ENCODE peak calls at places on chromosomes 16 and 17, in five cellular contexts. B is Panc1, S is psoas muscle, E is mucosa of descending colon, G is WERI-Rb-1. M is an unnamed sample.

GRCh38 chr17:72053069-72053846 is 67.6 kb upstream of the SOX9 start:
- DNase-seq in B (no peak), S (no peak), E (no peak), G (peak), M (no peak)

GRCh38 chr16:49282690-49283375 is 1.2 kb upstream of the CBLN1 start:
- DNase-seq in E (no peak), S (no peak), B (no peak), G (peak), M (no peak)

GRCh38 chr17:9999948-10000695 is 95.1 kb upstream of the RCVRN start:
- DNase-seq in G (no peak), S (no peak), E (no peak), B (no peak), M (no peak)

GRCh38 chr17:73584049-73584448 is 60.2 kb downstream of the SDK2 start:
- DNase-seq in E (no peak), S (no peak), G (no peak), B (no peak), M (no peak)

GRCh38 chr16:49700222-49700927 is 155.5 kb downstream of the ZNF423 start:
- DNase-seq in B (no peak), S (peak), E (no peak), G (peak), M (peak)

GRCh38 chr17:7686221-7687071 is 844 bp downstream of the TP53 start:
- DNase-seq in G (peak), S (peak), E (peak), B (peak), M (peak)

GRCh38 chr16:85571813-85572619 is 41.1 kb upstream of the GSE1 start:
- DNase-seq in S (no peak), E (no peak), G (no peak), B (no peak), M (no peak)

GRCh38 chr17:7589891-7590611 is at the start of gene SOX15:
- DNase-seq in E (no peak), B (no peak), S (no peak), G (peak), M (peak)

GRCh38 chr17:80377798-80378197 is 37.2 kb upstream of the ENDOV start:
- DNase-seq in E (no peak), G (no peak), S (no peak), B (no peak), M (no peak)

GRCh38 chr17:7184091-7184488 is 4.9 kb upstream of the ASGR1 start:
- DNase-seq in E (peak), B (no peak), G (no peak), S (no peak), M (no peak)

GRCh38 chr17:33962857-33963655 is 292.0 kb upstream of the CCL2 start:
- DNase-seq in B (no peak), E (no peak), G (no peak), S (no peak), M (no peak)

GRCh38 chr17:17042851-17043667 is 802 bp downstream of the MPRIP start:
- DNase-seq in E (no peak), B (no peak), G (no peak), S (no peak), M (peak)

GRCh38 chr17:78252111-78252634 is 20.7 kb downstream of the TMEM235 start:
- DNase-seq in S (no peak), G (peak), E (peak), B (no peak), M (no peak)

GRCh38 chr17:74994440-74994839 is 7.0 kb downstream of the CDR2L start:
- DNase-seq in S (no peak), B (no peak), G (no peak), E (no peak), M (no peak)

GRCh38 chr17:38507921-38508569 is 79.8 kb downstream of the ARHGAP23 start:
- DNase-seq in E (no peak), G (no peak), S (no peak), B (no peak), M (no peak)

GRCh38 chr17:4949321-4950074 is 1.2 kb upstream of the PFN1 start:
- DNase-seq in B (no peak), G (peak), E (peak), S (peak), M (peak)

GRCh38 chr17:73103661-73104335 is 11.3 kb upstream of the SLC39A11 start:
- DNase-seq in E (no peak), B (no peak), G (no peak), S (no peak), M (peak)

GRCh38 chr16:71474864-71475263 is 12.8 kb upstream of the ZNF23 start:
- DNase-seq in G (no peak), B (no peak), E (no peak), S (no peak), M (peak)

GRCh38 chr17:32283745-32284207 is 18.1 kb downstream of the RHBDL3 start:
- DNase-seq in E (no peak), S (no peak), G (no peak), B (no peak), M (no peak)

GRCh38 chr16:89571636-89572035 is 3.9 kb upstream of the CPNE7 start:
- DNase-seq in E (no peak), G (no peak), S (peak), B (no peak), M (no peak)

GRCh38 chr16:57146735-57147134 is 39.1 kb downstream of the PSME3IP1 start:
- DNase-seq in E (no peak), B (no peak), S (no peak), G (peak), M (no peak)

GRCh38 chr16:27436065-27436464 is 34.1 kb downstream of the IL21R start:
- DNase-seq in S (no peak), E (no peak), B (no peak), G (no peak), M (no peak)

GRCh38 chr16:53992057-53992378 is 288.1 kb downstream of the FTO start:
- DNase-seq in B (no peak), E (no peak), G (no peak), S (no peak), M (no peak)

GRCh38 chr16:86984286-86984685 is 332.9 kb downstream of the C16orf95 start:
- DNase-seq in B (no peak), G (no peak), E (no peak), S (no peak), M (no peak)

GRCh38 chr16:76535-77272 is 1.3 kb upstream of the MPG start:
- DNase-seq in E (peak), B (no peak), S (peak), G (peak), M (peak)

GRCh38 chr16:68960910-68961309 is 117.6 kb downstream of the TANGO6 start:
- DNase-seq in S (no peak), G (no peak), B (no peak), E (no peak), M (no peak)

GRCh38 chr17:51372345-51373004 is 112.1 kb downstream of the UTP18 start:
- DNase-seq in G (peak), S (no peak), B (no peak), E (no peak), M (peak)

GRCh38 chr16:790086-790485 is 1.7 kb downstream of the CHTF18 start:
- DNase-seq in S (no peak), E (no peak), B (no peak), G (no peak), M (no peak)

GRCh38 chr17:44266402-44267164 is 1.4 kb downstream of the SLC4A1 start:
- DNase-seq in G (peak), B (no peak), S (no peak), E (no peak), M (no peak)

GRCh38 chr16:2768403-2769089 is 8.5 kb downstream of the ELOB start:
- DNase-seq in B (no peak), G (no peak), E (no peak), S (no peak), M (no peak)

GRCh38 chr17:8393470-8394231 is 4.0 kb downstream of the RNF222 start:
- DNase-seq in G (no peak), B (no peak), S (no peak), E (no peak), M (no peak)

GRCh38 chr17:50206604-50207293 is 5.3 kb upstream of the COL1A1 start:
- DNase-seq in S (peak), G (no peak), B (no peak), E (no peak), M (peak)

GRCh38 chr16:85554114-85554790 is 58.9 kb upstream of the GSE1 start:
- DNase-seq in B (no peak), E (peak), G (no peak), S (peak), M (peak)

GRCh38 chr17:4607261-4607731 is 23.0 kb downstream of the SMTNL2 start:
- DNase-seq in B (no peak), E (no peak), S (no peak), G (no peak), M (no peak)

GRCh38 chr16:57044931-57045693 is 47.3 kb upstream of the CPNE2 start:
- DNase-seq in G (no peak), E (no peak), S (no peak), B (no peak), M (no peak)

GRCh38 chr17:63843387-63844292 is 1.2 kb upstream of the SMARCD2 start:
- DNase-seq in S (peak), B (no peak), E (peak), G (no peak), M (peak)

GRCh38 chr16:77299395-77299794 is 100.2 kb downstream of the SYCE1L start:
- DNase-seq in E (no peak), G (no peak), S (no peak), B (no peak), M (no peak)

GRCh38 chr16:59892376-59892775 is 1158.3 kb upstream of the GOT2 start:
- DNase-seq in G (no peak), E (no peak), B (no peak), S (no peak), M (no peak)

GRCh38 chr17:78998311-78999055 is 11.1 kb downstream of the CANT1 start:
- DNase-seq in B (no peak), E (peak), G (no peak), S (peak), M (no peak)

DNA sequence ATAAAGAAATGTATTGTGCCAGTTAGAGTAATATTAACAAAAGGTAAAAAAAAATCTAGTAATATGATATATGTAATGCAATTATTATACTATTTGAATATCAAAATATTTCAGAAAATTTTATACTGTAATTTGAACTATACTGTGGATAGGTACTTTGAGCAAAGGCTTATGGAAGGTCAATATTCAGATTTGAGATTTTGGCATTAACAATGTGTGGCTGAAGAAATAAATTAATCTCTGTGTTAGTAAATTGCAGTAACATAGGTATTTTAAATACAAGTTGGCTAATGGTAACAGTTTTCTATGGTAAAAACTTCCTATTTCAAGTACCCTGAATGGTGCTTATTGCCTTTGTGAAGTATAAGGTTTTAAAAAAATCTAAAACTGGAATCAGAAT is 23.2 kb upstream of the NACA2 start:
- DNase-seq in B (no peak), G (no peak), E (no peak), S (no peak), M (no peak)
- TF ChIP-seq CTCF in B (no peak), G (no peak), E (no peak), S (no peak), M (no peak)

GRCh38 chr17:42766124-42766523 is 5.1 kb downstream of the RAMP2 start:
- DNase-seq in S (no peak), G (no peak), E (no peak), B (no peak), M (no peak)

GRCh38 chr17:42761638-42762037 is 611 bp downstream of the RAMP2 start:
- DNase-seq in G (no peak), S (no peak), E (no peak), B (no peak), M (no peak)

GRCh38 chr17:42759982-42760651 is 910 bp upstream of the RAMP2 start:
- DNase-seq in E (no peak), S (no peak), G (no peak), B (no peak), M (no peak)

DNA sequence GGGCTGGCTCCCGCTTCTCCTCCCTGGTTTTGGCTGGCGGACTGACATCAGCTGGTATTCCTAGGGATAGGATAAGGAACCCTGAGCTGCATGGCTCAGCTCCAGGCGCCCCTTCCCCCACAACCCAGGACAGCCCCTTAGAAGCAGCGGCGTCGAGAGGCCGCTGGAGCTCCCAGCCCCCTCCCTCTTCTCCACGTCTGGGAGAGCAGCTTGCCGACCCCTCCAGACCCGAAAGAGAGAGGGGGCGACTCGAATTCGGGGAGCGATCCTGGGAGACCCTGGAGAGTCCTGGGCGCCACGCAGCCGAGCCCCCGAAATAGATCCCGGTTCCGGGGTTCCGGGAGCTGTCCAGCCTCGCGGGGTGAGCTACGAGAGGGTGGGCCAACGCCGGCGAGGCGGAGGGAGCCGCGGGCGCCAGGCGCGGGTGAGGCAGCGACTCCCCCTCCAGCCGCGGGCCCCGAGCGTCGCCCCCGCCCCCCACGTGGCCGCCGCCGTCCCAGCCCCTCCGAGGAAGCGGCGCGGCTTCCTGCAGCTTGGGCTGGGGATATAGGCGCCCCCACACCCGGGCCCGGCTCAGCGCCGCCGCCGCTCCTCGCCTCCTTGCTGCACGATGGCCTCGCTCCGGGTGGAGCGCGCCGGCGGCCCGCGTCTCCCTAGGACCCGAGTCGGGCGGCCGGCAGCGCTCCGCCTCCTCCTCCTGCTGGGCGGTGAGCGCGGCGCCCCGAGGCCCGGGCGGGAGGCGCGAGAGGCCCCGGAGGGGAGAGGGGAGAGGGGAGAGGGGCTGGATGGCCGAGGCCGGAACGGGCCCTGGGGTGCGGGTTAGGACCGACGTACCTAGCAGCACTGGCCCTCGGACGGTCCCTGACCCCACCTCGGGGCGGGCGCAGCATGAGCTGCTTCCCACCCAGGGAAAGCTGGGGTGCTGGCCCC is at the start of gene RAMP2:
- DNase-seq in B (no peak), S (peak), E (peak), G (peak), M (no peak)
- H3K4me3 ChIP-seq in B (peak), S (peak), E (no peak), G (peak), M (peak)

GRCh38 chr16:30142672-30143346 is 19.8 kb upstream of the MAPK3 start:
- DNase-seq in E (no peak), G (peak), S (no peak), B (peak), M (no peak)

GRCh38 chr16:30144917-30145316 is 21.9 kb upstream of the MAPK3 start:
- DNase-seq in B (no peak), G (no peak), S (no peak), E (no peak), M (no peak)

GRCh38 chr16:30144017-30144416 is 21.0 kb upstream of the MAPK3 start:
- DNase-seq in G (no peak), E (peak), B (no peak), S (no peak), M (no peak)

GRCh38 chr16:30141750-30142149 is 18.7 kb upstream of the MAPK3 start:
- DNase-seq in G (no peak), E (peak), B (no peak), S (no peak), M (no peak)

GRCh38 chr16:30143347-30143702 is 20.3 kb upstream of the MAPK3 start:
- DNase-seq in B (no peak), G (no peak), S (no peak), E (no peak), M (no peak)
- TF ChIP-seq CTCF in B (no peak), G (no peak), S (no peak), E (no peak), M (no peak)

DNA sequence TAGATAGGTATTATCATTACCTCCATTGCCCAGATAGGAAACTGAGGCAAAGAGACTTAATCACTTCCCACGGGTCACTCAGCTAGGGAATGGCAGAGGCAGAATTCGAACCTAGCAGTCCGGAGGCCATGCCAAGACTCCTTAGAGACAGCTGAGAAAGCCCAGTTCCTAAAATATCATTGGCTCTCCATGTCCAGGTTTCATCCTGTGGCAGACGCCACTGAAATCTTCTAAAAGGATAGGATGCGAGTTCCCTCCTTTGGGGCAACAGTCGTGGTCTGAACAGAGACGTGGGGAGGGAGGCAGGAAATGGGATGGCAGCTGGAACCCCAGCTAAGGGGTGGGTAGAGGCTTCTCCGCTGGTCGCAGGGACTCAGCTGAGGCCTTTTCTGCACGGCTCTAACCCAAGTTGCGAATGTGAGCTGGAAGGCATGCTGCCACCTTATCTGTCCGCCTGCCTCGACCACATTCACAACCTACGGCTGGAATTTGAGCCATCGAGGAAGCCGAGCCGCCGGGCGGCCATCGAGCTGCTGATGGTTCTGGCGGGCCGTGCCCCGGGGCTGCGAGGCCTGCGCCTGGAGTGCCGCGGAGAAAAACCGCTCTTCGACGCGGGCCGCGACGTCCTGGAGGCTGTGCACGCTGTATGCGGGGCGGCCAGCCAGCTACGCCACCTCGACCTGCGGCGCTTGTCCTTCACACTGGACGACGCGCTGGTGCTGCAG is 1.9 kb upstream of the HSF4 start:
- DNase-seq in S (no peak), G (no peak), E (no peak), B (no peak), M (no peak)
- H3K4me3 ChIP-seq in S (peak), G (no peak), E (no peak), B (no peak), M (no peak)

GRCh38 chr16:75491876-75492275 is 3.4 kb downstream of the CHST6 start:
- DNase-seq in B (no peak), S (no peak), G (no peak), E (no peak), M (no peak)
- TF ChIP-seq CTCF in B (no peak), S (no peak), G (peak), E (no peak), M (peak)